ENCODE peak calls at places on chromosomes 6 and 20, in nine cellular contexts. One of them, this sample, is unnamed.

GRCh38 chr6:133553652-133554051 is 312.5 kb downstream of the EYA4 start:
- DNase-seq in activated B cell treated with CpG ODN at 0.5 μM for 24 hours: no peak
- DNase-seq in AG09309: peak; percentile 25
- DNase-seq in cardiac fibroblast: peak; percentile 79
- DNase-seq in foreskin keratinocyte: peak; percentile 26
- DNase-seq in natural killer cell: no peak
- DNase-seq in fibroblast of pulmonary artery: peak; percentile 84
- DNase-seq in chondrocyte: no peak
- DNase-seq in tibial nerve: peak; percentile 71
- DNase-seq in this sample: no peak

GRCh38 chr6:31947864-31948263 is 2.0 kb downstream of the CFB start:
- DNase-seq in activated B cell treated with CpG ODN at 0.5 μM for 24 hours: no peak
- DNase-seq in AG09309: no peak
- DNase-seq in cardiac fibroblast: no peak
- DNase-seq in foreskin keratinocyte: no peak
- DNase-seq in natural killer cell: no peak
- DNase-seq in fibroblast of pulmonary artery: no peak
- DNase-seq in chondrocyte: no peak
- DNase-seq in tibial nerve: no peak
- DNase-seq in this sample: no peak

GRCh38 chr20:9338101-9338500 is 176.3 kb upstream of the LAMP5 start:
- DNase-seq in activated B cell treated with CpG ODN at 0.5 μM for 24 hours: no peak
- DNase-seq in AG09309: no peak
- DNase-seq in cardiac fibroblast: no peak
- DNase-seq in foreskin keratinocyte: no peak
- DNase-seq in natural killer cell: no peak
- DNase-seq in fibroblast of pulmonary artery: no peak
- DNase-seq in chondrocyte: no peak
- DNase-seq in tibial nerve: no peak
- DNase-seq in this sample: no peak

GRCh38 chr6:119978274-119978889 is 628.8 kb upstream of the MAN1A1 start:
- DNase-seq in activated B cell treated with CpG ODN at 0.5 μM for 24 hours: no peak
- DNase-seq in AG09309: no peak
- DNase-seq in cardiac fibroblast: peak; percentile 49
- DNase-seq in foreskin keratinocyte: peak; percentile 16
- DNase-seq in natural killer cell: no peak
- DNase-seq in fibroblast of pulmonary artery: peak; percentile 36
- DNase-seq in chondrocyte: no peak
- DNase-seq in tibial nerve: peak; percentile 22
- DNase-seq in this sample: no peak

GRCh38 chr6:2478200-2478599 is 232.8 kb upstream of the GMDS start:
- DNase-seq in activated B cell treated with CpG ODN at 0.5 μM for 24 hours: no peak
- DNase-seq in AG09309: no peak
- DNase-seq in cardiac fibroblast: peak; percentile 54
- DNase-seq in foreskin keratinocyte: no peak
- DNase-seq in natural killer cell: no peak
- DNase-seq in fibroblast of pulmonary artery: peak; percentile 49
- DNase-seq in chondrocyte: no peak
- DNase-seq in tibial nerve: no peak
- DNase-seq in this sample: no peak

GRCh38 chr6:3026811-3027626 is 27.3 kb downstream of the NQO2 start:
- DNase-seq in activated B cell treated with CpG ODN at 0.5 μM for 24 hours: peak; percentile 59
- DNase-seq in AG09309: no peak
- DNase-seq in cardiac fibroblast: peak; percentile 23
- DNase-seq in foreskin keratinocyte: no peak
- DNase-seq in natural killer cell: peak; percentile 25
- DNase-seq in fibroblast of pulmonary artery: no peak
- DNase-seq in chondrocyte: no peak
- DNase-seq in tibial nerve: no peak
- DNase-seq in this sample: peak; percentile 18

GRCh38 chr6:100347901-100348550 is 116.7 kb downstream of the SIM1 start:
- DNase-seq in activated B cell treated with CpG ODN at 0.5 μM for 24 hours: no peak
- DNase-seq in AG09309: no peak
- DNase-seq in cardiac fibroblast: peak; percentile 55
- DNase-seq in foreskin keratinocyte: peak; percentile 52
- DNase-seq in natural killer cell: no peak
- DNase-seq in fibroblast of pulmonary artery: peak; percentile 55
- DNase-seq in chondrocyte: no peak
- DNase-seq in tibial nerve: no peak
- DNase-seq in this sample: no peak

GRCh38 chr6:21664263-21665081 is 70.9 kb downstream of the SOX4 start:
- DNase-seq in activated B cell treated with CpG ODN at 0.5 μM for 24 hours: no peak
- DNase-seq in AG09309: no peak
- DNase-seq in cardiac fibroblast: no peak
- DNase-seq in foreskin keratinocyte: peak; percentile 15
- DNase-seq in natural killer cell: no peak
- DNase-seq in fibroblast of pulmonary artery: peak; percentile 35
- DNase-seq in chondrocyte: no peak
- DNase-seq in tibial nerve: no peak
- DNase-seq in this sample: no peak

GRCh38 chr6:68658338-68658737 is 23.3 kb downstream of the ADGRB3 start:
- DNase-seq in activated B cell treated with CpG ODN at 0.5 μM for 24 hours: no peak
- DNase-seq in AG09309: no peak
- DNase-seq in cardiac fibroblast: no peak
- DNase-seq in foreskin keratinocyte: no peak
- DNase-seq in natural killer cell: no peak
- DNase-seq in fibroblast of pulmonary artery: no peak
- DNase-seq in chondrocyte: no peak
- DNase-seq in tibial nerve: no peak
- DNase-seq in this sample: no peak

GRCh38 chr20:25223179-25223661 is 24.7 kb upstream of the PYGB start:
- DNase-seq in activated B cell treated with CpG ODN at 0.5 μM for 24 hours: no peak
- DNase-seq in AG09309: peak; percentile 52
- DNase-seq in cardiac fibroblast: peak; percentile 78
- DNase-seq in foreskin keratinocyte: peak; percentile 98
- DNase-seq in natural killer cell: no peak
- DNase-seq in fibroblast of pulmonary artery: peak; percentile 90
- DNase-seq in chondrocyte: peak; percentile 89
- DNase-seq in tibial nerve: no peak
- DNase-seq in this sample: no peak

GRCh38 chr20:50992733-50993457 is 30.0 kb downstream of the KCNG1 start:
- DNase-seq in activated B cell treated with CpG ODN at 0.5 μM for 24 hours: no peak
- DNase-seq in AG09309: no peak
- DNase-seq in cardiac fibroblast: peak; percentile 71
- DNase-seq in foreskin keratinocyte: peak; percentile 95
- DNase-seq in natural killer cell: no peak
- DNase-seq in fibroblast of pulmonary artery: peak; percentile 82
- DNase-seq in chondrocyte: no peak
- DNase-seq in tibial nerve: no peak
- DNase-seq in this sample: no peak

GRCh38 chr20:14724465-14724864 is 387.1 kb upstream of the FLRT3 start:
- DNase-seq in activated B cell treated with CpG ODN at 0.5 μM for 24 hours: no peak
- DNase-seq in AG09309: no peak
- DNase-seq in cardiac fibroblast: no peak
- DNase-seq in foreskin keratinocyte: no peak
- DNase-seq in natural killer cell: no peak
- DNase-seq in fibroblast of pulmonary artery: no peak
- DNase-seq in chondrocyte: no peak
- DNase-seq in tibial nerve: no peak
- DNase-seq in this sample: no peak

GRCh38 chr6:137010138-137010718 is 34.5 kb downstream of the IL20RA start:
- DNase-seq in activated B cell treated with CpG ODN at 0.5 μM for 24 hours: no peak
- DNase-seq in AG09309: no peak
- DNase-seq in cardiac fibroblast: no peak
- DNase-seq in foreskin keratinocyte: no peak
- DNase-seq in natural killer cell: no peak
- DNase-seq in fibroblast of pulmonary artery: no peak
- DNase-seq in chondrocyte: no peak
- DNase-seq in tibial nerve: no peak
- DNase-seq in this sample: no peak

GRCh38 chr6:125099211-125100017 is 54.2 kb upstream of the TPD52L1 start:
- DNase-seq in activated B cell treated with CpG ODN at 0.5 μM for 24 hours: no peak
- DNase-seq in AG09309: no peak
- DNase-seq in cardiac fibroblast: peak; percentile 67
- DNase-seq in foreskin keratinocyte: peak; percentile 28
- DNase-seq in natural killer cell: peak; percentile 24
- DNase-seq in fibroblast of pulmonary artery: peak; percentile 69
- DNase-seq in chondrocyte: peak; percentile 87
- DNase-seq in tibial nerve: no peak
- DNase-seq in this sample: peak; percentile 73

GRCh38 chr6:164208371-164208770 is 793.9 kb downstream of the QKI start:
- DNase-seq in activated B cell treated with CpG ODN at 0.5 μM for 24 hours: no peak
- DNase-seq in AG09309: no peak
- DNase-seq in cardiac fibroblast: no peak
- DNase-seq in foreskin keratinocyte: no peak
- DNase-seq in natural killer cell: no peak
- DNase-seq in fibroblast of pulmonary artery: no peak
- DNase-seq in chondrocyte: no peak
- DNase-seq in tibial nerve: no peak
- DNase-seq in this sample: no peak

GRCh38 chr20:62571667-62572344 is 70.5 kb upstream of the SLCO4A1 start:
- DNase-seq in activated B cell treated with CpG ODN at 0.5 μM for 24 hours: no peak
- DNase-seq in AG09309: no peak
- DNase-seq in cardiac fibroblast: no peak
- DNase-seq in foreskin keratinocyte: no peak
- DNase-seq in natural killer cell: no peak
- DNase-seq in fibroblast of pulmonary artery: no peak
- DNase-seq in chondrocyte: no peak
- DNase-seq in tibial nerve: no peak
- DNase-seq in this sample: no peak
- TF ChIP-seq CTCF in activated B cell treated with CpG ODN at 0.5 μM for 24 hours: no peak
- TF ChIP-seq CTCF in AG09309: no peak
- TF ChIP-seq CTCF in cardiac fibroblast: no peak
- TF ChIP-seq CTCF in foreskin keratinocyte: peak; percentile 14
- TF ChIP-seq CTCF in natural killer cell: no peak
- TF ChIP-seq CTCF in fibroblast of pulmonary artery: no peak
- TF ChIP-seq CTCF in chondrocyte: no peak
- TF ChIP-seq CTCF in tibial nerve: no peak
- TF ChIP-seq CTCF in this sample: peak; percentile 20

GRCh38 chr6:105042648-105043047 is 85.7 kb downstream of the LIN28B start:
- DNase-seq in activated B cell treated with CpG ODN at 0.5 μM for 24 hours: no peak
- DNase-seq in AG09309: no peak
- DNase-seq in cardiac fibroblast: no peak
- DNase-seq in foreskin keratinocyte: no peak
- DNase-seq in natural killer cell: no peak
- DNase-seq in fibroblast of pulmonary artery: no peak
- DNase-seq in chondrocyte: no peak
- DNase-seq in tibial nerve: no peak
- DNase-seq in this sample: no peak

GRCh38 chr6:105038259-105038658 is 81.4 kb downstream of the LIN28B start:
- DNase-seq in activated B cell treated with CpG ODN at 0.5 μM for 24 hours: no peak
- DNase-seq in AG09309: no peak
- DNase-seq in cardiac fibroblast: no peak
- DNase-seq in foreskin keratinocyte: no peak
- DNase-seq in natural killer cell: no peak
- DNase-seq in fibroblast of pulmonary artery: no peak
- DNase-seq in chondrocyte: no peak
- DNase-seq in tibial nerve: no peak
- DNase-seq in this sample: no peak

GRCh38 chr6:105045546-105045945 is 88.6 kb downstream of the LIN28B start:
- DNase-seq in activated B cell treated with CpG ODN at 0.5 μM for 24 hours: no peak
- DNase-seq in AG09309: peak; percentile 7
- DNase-seq in cardiac fibroblast: no peak
- DNase-seq in foreskin keratinocyte: peak; percentile 45
- DNase-seq in natural killer cell: no peak
- DNase-seq in fibroblast of pulmonary artery: peak; percentile 13
- DNase-seq in chondrocyte: no peak
- DNase-seq in tibial nerve: no peak
- DNase-seq in this sample: no peak

GRCh38 chr6:105041880-105042279 is 85.0 kb downstream of the LIN28B start:
- DNase-seq in activated B cell treated with CpG ODN at 0.5 μM for 24 hours: no peak
- DNase-seq in AG09309: no peak
- DNase-seq in cardiac fibroblast: no peak
- DNase-seq in foreskin keratinocyte: no peak
- DNase-seq in natural killer cell: no peak
- DNase-seq in fibroblast of pulmonary artery: no peak
- DNase-seq in chondrocyte: no peak
- DNase-seq in tibial nerve: no peak
- DNase-seq in this sample: no peak

GRCh38 chr6:105043979-105044378 is 87.1 kb downstream of the LIN28B start:
- DNase-seq in activated B cell treated with CpG ODN at 0.5 μM for 24 hours: no peak
- DNase-seq in AG09309: no peak
- DNase-seq in cardiac fibroblast: no peak
- DNase-seq in foreskin keratinocyte: no peak
- DNase-seq in natural killer cell: no peak
- DNase-seq in fibroblast of pulmonary artery: no peak
- DNase-seq in chondrocyte: no peak
- DNase-seq in tibial nerve: no peak
- DNase-seq in this sample: no peak
- TF ChIP-seq CTCF in activated B cell treated with CpG ODN at 0.5 μM for 24 hours: no peak
- TF ChIP-seq CTCF in AG09309: no peak
- TF ChIP-seq CTCF in cardiac fibroblast: no peak
- TF ChIP-seq CTCF in foreskin keratinocyte: no peak
- TF ChIP-seq CTCF in natural killer cell: no peak
- TF ChIP-seq CTCF in fibroblast of pulmonary artery: no peak
- TF ChIP-seq CTCF in chondrocyte: no peak
- TF ChIP-seq CTCF in tibial nerve: no peak
- TF ChIP-seq CTCF in this sample: no peak

DNA sequence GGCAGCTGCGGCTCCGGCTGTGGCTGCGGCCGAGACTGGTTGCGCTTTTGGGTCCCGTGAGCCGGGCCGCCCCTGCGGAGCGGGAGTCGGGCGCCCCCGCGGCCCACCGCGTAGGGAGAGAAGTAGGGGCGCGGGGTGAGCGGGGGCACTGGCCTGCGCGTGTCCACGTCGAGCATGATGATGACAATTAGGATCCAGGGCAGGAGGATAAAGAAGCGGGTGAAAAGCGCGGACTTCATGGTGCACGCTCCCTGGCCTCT is 739 bp downstream of the B3GAT2 start:
- DNase-seq in activated B cell treated with CpG ODN at 0.5 μM for 24 hours: no peak
- DNase-seq in AG09309: no peak
- DNase-seq in cardiac fibroblast: no peak
- DNase-seq in foreskin keratinocyte: no peak
- DNase-seq in natural killer cell: no peak
- DNase-seq in fibroblast of pulmonary artery: no peak
- DNase-seq in chondrocyte: no peak
- DNase-seq in tibial nerve: no peak
- DNase-seq in this sample: no peak
- TF ChIP-seq CTCF in activated B cell treated with CpG ODN at 0.5 μM for 24 hours: no peak
- TF ChIP-seq CTCF in AG09309: no peak
- TF ChIP-seq CTCF in cardiac fibroblast: no peak
- TF ChIP-seq CTCF in foreskin keratinocyte: no peak
- TF ChIP-seq CTCF in natural killer cell: peak; percentile 36
- TF ChIP-seq CTCF in fibroblast of pulmonary artery: no peak
- TF ChIP-seq CTCF in chondrocyte: peak; percentile 74
- TF ChIP-seq CTCF in tibial nerve: peak; percentile 6
- TF ChIP-seq CTCF in this sample: peak; percentile 53

DNA sequence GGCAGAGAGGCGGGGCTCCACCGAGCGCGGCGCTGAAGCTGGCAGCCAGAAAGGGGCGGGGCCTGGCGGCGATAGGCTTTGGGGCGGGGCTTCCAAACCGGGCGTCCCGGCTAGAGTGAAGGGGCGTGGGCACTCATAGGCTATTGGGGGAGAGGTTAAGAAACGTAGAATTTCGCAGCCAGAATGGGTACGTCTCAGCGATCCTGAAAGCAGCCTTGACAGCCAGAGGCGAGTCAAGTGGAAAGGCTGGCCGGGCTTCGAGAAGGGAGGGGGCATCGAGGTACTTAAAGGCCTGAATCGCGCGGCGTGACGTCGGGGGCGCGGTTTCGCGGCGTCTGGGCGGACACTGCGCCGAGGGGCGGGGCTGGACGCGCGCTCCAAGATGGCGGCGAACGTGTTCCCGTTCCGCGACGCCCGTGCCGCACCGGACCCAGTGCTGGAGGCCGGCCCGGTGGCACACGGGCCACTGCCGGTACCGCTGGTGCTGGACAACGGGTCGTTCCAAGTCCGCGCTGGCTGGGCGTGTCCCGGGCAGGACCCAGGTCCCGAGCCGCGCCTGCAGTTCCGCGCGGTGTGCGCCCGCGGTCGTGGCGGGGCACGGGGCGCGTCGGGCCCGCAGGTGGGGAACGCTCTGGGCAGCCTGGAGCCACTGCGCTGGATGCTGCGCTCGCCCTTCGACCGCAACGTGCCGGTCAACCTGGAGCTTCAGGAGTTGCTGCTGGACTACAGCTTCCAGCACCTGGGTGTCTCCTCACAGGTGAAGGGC is at the start of gene ACTR5:
- DNase-seq in activated B cell treated with CpG ODN at 0.5 μM for 24 hours: peak; percentile 96
- DNase-seq in AG09309: peak; percentile 42
- DNase-seq in cardiac fibroblast: peak; percentile 89
- DNase-seq in foreskin keratinocyte: peak; percentile 82
- DNase-seq in natural killer cell: peak; percentile 98
- DNase-seq in fibroblast of pulmonary artery: peak; percentile 88
- DNase-seq in chondrocyte: peak; percentile 95
- DNase-seq in tibial nerve: peak; percentile 88
- DNase-seq in this sample: peak; percentile 97
- TF ChIP-seq CTCF in activated B cell treated with CpG ODN at 0.5 μM for 24 hours: no peak
- TF ChIP-seq CTCF in AG09309: no peak
- TF ChIP-seq CTCF in cardiac fibroblast: no peak
- TF ChIP-seq CTCF in foreskin keratinocyte: no peak
- TF ChIP-seq CTCF in natural killer cell: no peak
- TF ChIP-seq CTCF in fibroblast of pulmonary artery: no peak
- TF ChIP-seq CTCF in chondrocyte: no peak
- TF ChIP-seq CTCF in tibial nerve: no peak
- TF ChIP-seq CTCF in this sample: no peak

This sample was measured in type B pancreatic cell.